ENCODE peak calls at places on chromosomes 13 and 19, in seven cellular contexts. W is NB4, D is epithelial cell of esophagus, E is Calu3, C is HTR-8/SVneo, L is fibroblast of the aortic adventitia, Y is IMR-90. O is an unnamed sample.
A peak's percentile ranks its signal among the peaks of the same experiment; 100 is the strongest.

GRCh38 chr19:51607077-51607476 is 23.1 kb downstream of the SIGLEC5 start:
- DNase-seq in C (no peak), W (peak; percentile 16), L (no peak), Y (no peak), E (no peak), D (no peak), O (no peak)

GRCh38 chr19:32814046-32814445 is 55.5 kb downstream of the SLC7A9 start:
- DNase-seq in L (no peak), E (no peak), C (no peak), W (no peak), Y (no peak), D (no peak), O (no peak)

GRCh38 chr13:52428295-52428694 is 22.1 kb downstream of the VPS36 start:
- DNase-seq in L (peak; percentile 83), W (no peak), E (peak; percentile 11), Y (peak; percentile 70), C (no peak), D (peak; percentile 73), O (no peak)

GRCh38 chr13:95224064-95224463 is 77.2 kb downstream of the ABCC4 start:
- DNase-seq in Y (no peak), E (no peak), W (no peak), D (no peak), C (no peak), L (no peak), O (no peak)

GRCh38 chr13:69319659-69320058 is 788.0 kb upstream of the ATXN8OS start:
- DNase-seq in L (no peak), D (peak; percentile 9), C (no peak), Y (no peak), E (no peak), W (no peak), O (no peak)

GRCh38 chr13:76820759-76821158 is 65.4 kb downstream of the KCTD12 start:
- DNase-seq in D (no peak), L (peak; percentile 93), W (no peak), Y (no peak), C (no peak), E (no peak), O (no peak)

GRCh38 chr13:35812730-35813129 is 318.5 kb downstream of the DCLK1 start:
- DNase-seq in D (no peak), L (no peak), E (no peak), C (no peak), W (no peak), Y (no peak), O (no peak)

GRCh38 chr13:99179460-99179859 is 21.2 kb upstream of the UBAC2 start:
- DNase-seq in E (no peak), D (no peak), Y (no peak), L (no peak), W (no peak), C (no peak), O (no peak)

GRCh38 chr19:8935460-8935859 is 74.7 kb downstream of the MUC16 start:
- DNase-seq in W (no peak), C (no peak), Y (no peak), E (peak; percentile 2), D (no peak), L (no peak), O (peak; percentile 57)

GRCh38 chr19:15323496-15324235 is 8.7 kb downstream of the BRD4 start:
- DNase-seq in W (peak; percentile 52), Y (peak; percentile 53), C (no peak), L (peak; percentile 46), E (peak; percentile 11), D (peak; percentile 85), O (no peak)

GRCh38 chr13:74251778-74252519 is 117.7 kb upstream of the KLF12 start:
- DNase-seq in D (peak; percentile 37), L (peak; percentile 43), W (no peak), Y (no peak), C (no peak), E (no peak), O (no peak)

GRCh38 chr19:2455481-2456300 is 1.1 kb downstream of the LMNB2 start:
- DNase-seq in C (no peak), E (no peak), L (no peak), Y (no peak), W (peak; percentile 33), D (peak; percentile 25), O (no peak)

GRCh38 chr13:46401432-46401831 is 14.4 kb upstream of the RUBCNL start:
- DNase-seq in E (no peak), L (no peak), D (no peak), Y (no peak), W (peak; percentile 59), C (no peak), O (no peak)

GRCh38 chr19:32773126-32773525 is 53.6 kb downstream of the TDRD12 start:
- DNase-seq in L (no peak), C (no peak), W (no peak), Y (no peak), E (no peak), D (no peak), O (no peak)

GRCh38 chr13:80054806-80055205 is 286.1 kb downstream of the SPRY2 start:
- DNase-seq in E (no peak), Y (peak; percentile 73), D (peak; percentile 52), C (no peak), W (no peak), L (no peak), O (no peak)

GRCh38 chr13:78137404-78138142 is 218.9 kb upstream of the EDNRB start:
- DNase-seq in L (peak; percentile 80), E (peak; percentile 1), D (peak; percentile 70), Y (peak; percentile 72), W (peak; percentile 78), C (peak; percentile 30), O (peak; percentile 53)

GRCh38 chr13:49711218-49711863 is 20.1 kb upstream of the EBPL start:
- DNase-seq in C (no peak), E (no peak), W (peak; percentile 40), D (peak; percentile 64), Y (peak; percentile 96), L (peak; percentile 41), O (no peak)

GRCh38 chr13:50891206-50891605 is 18.4 kb upstream of the RNASEH2B start:
- DNase-seq in E (no peak), W (no peak), D (no peak), Y (no peak), C (no peak), L (no peak), O (no peak)

GRCh38 chr19:3175761-3176714 is 2.5 kb upstream of the S1PR4 start:
- DNase-seq in L (peak; percentile 76), C (no peak), Y (peak; percentile 65), D (peak; percentile 96), W (no peak), E (peak; percentile 73), O (peak; percentile 15)

GRCh38 chr13:79659161-79659560 is 178.2 kb downstream of the NDFIP2 start:
- DNase-seq in W (peak; percentile 6), D (peak; percentile 85), C (no peak), L (peak; percentile 81), Y (no peak), E (no peak), O (no peak)